ENCODE peak calls at places on chromosomes 11 and 22, in nine cellular contexts. X is HTR-8/SVneo; R is posterior cingulate gyrus; B is NCI-H510A; N is fibroblast of the conjunctiva; P is CD4-positive, CD25-positive, alpha-beta regulatory T cell; K is EH; U is amygdala; J is type B pancreatic cell. I is an unnamed sample.
A peak's percentile ranks its signal among the peaks of the same experiment; 100 is the strongest.

GRCh38 chr11:17230867-17231851 is 23.4 kb upstream of the PIK3C2A start:
- DNase-seq in X (no peak), R (no peak), B (no peak), N (no peak), P (no peak), K (no peak), U (no peak), J (no peak), I (no peak)

GRCh38 chr11:35393093-35393492 is 26.3 kb downstream of the SLC1A2 start:
- DNase-seq in X (no peak), R (no peak), B (no peak), N (no peak), P (no peak), K (no peak), U (no peak), J (no peak), I (no peak)

GRCh38 chr22:36175892-36176291 is 15.3 kb upstream of the APOL3 start:
- DNase-seq in X (no peak), R (no peak), B (no peak), N (no peak), P (no peak), K (no peak), U (no peak), J (no peak), I (no peak)

GRCh38 chr11:36508743-36509142 is 1.3 kb downstream of the TRAF6 start:
- DNase-seq in X (no peak), R (no peak), B (no peak), N (no peak), P (no peak), K (no peak), U (no peak), J (no peak), I (peak; percentile 31)

GRCh38 chr11:119014209-119014924 is 3.8 kb downstream of the RPS25 start:
- DNase-seq in X (no peak), R (no peak), B (no peak), N (no peak), P (no peak), K (no peak), U (no peak), J (no peak), I (no peak)

GRCh38 chr11:106424111-106424510 is 346.6 kb downstream of the AASDHPPT start:
- DNase-seq in X (no peak), R (no peak), B (no peak), N (peak; percentile 49), P (no peak), K (peak; percentile 79), U (no peak), J (no peak), I (peak; percentile 79)

GRCh38 chr11:109641549-109641948 is 219.6 kb downstream of the C11orf87 start:
- DNase-seq in X (peak; percentile 33), R (no peak), B (no peak), N (no peak), P (no peak), K (peak; percentile 32), U (no peak), J (no peak), I (peak; percentile 59)

GRCh38 chr22:49951001-49951677 is 9.4 kb upstream of the PIM3 start:
- DNase-seq in X (no peak), R (no peak), B (peak; percentile 78), N (no peak), P (no peak), K (no peak), U (no peak), J (no peak), I (no peak)

GRCh38 chr11:9606799-9607510 is 33.5 kb downstream of the WEE1 start:
- DNase-seq in X (no peak), R (no peak), B (no peak), N (no peak), P (no peak), K (no peak), U (no peak), J (no peak), I (no peak)

GRCh38 chr22:38415561-38416321 is 39.3 kb downstream of the KCNJ4 start:
- DNase-seq in X (no peak), R (no peak), B (no peak), N (no peak), P (no peak), K (no peak), U (no peak), J (no peak), I (peak; percentile 16)

GRCh38 chr22:37021710-37022482 is 2.4 kb downstream of the MPST start:
- DNase-seq in X (no peak), R (peak; percentile 37), B (no peak), N (no peak), P (peak; percentile 30), K (peak; percentile 44), U (no peak), J (no peak), I (peak; percentile 64)

GRCh38 chr11:2898366-2899079 is 12.9 kb upstream of the CDKN1C start:
- DNase-seq in X (peak; percentile 81), R (no peak), B (no peak), N (peak; percentile 67), P (peak; percentile 29), K (peak; percentile 93), U (no peak), J (no peak), I (peak; percentile 95)

GRCh38 chr22:47165338-47165931 is 403.0 kb downstream of the TBC1D22A start:
- DNase-seq in X (no peak), R (no peak), B (no peak), N (no peak), P (no peak), K (no peak), U (no peak), J (peak; percentile 66), I (no peak)

GRCh38 chr11:72573380-72573949 is 100.8 kb downstream of the PDE2A start:
- DNase-seq in X (peak; percentile 83), R (no peak), B (peak; percentile 43), N (no peak), P (no peak), K (peak; percentile 43), U (no peak), J (no peak), I (peak; percentile 58)

GRCh38 chr11:108035690-108036089 is 27.0 kb downstream of the CUL5 start:
- DNase-seq in X (no peak), R (no peak), B (no peak), N (no peak), P (no peak), K (no peak), U (no peak), J (no peak), I (peak; percentile 23)

GRCh38 chr22:26502688-26503561 is 9.3 kb downstream of the TFIP11 start:
- DNase-seq in X (peak; percentile 23), R (peak; percentile 40), B (no peak), N (peak; percentile 16), P (peak; percentile 23), K (peak; percentile 55), U (peak; percentile 17), J (no peak), I (peak; percentile 67)

GRCh38 chr22:36921309-36922096 is 8.1 kb downstream of the CSF2RB start:
- DNase-seq in X (no peak), R (no peak), B (no peak), N (no peak), P (no peak), K (no peak), U (no peak), J (no peak), I (no peak)

GRCh38 chr11:6900327-6900999 is 8.2 kb upstream of the OR2D2 start:
- DNase-seq in X (no peak), R (no peak), B (no peak), N (no peak), P (no peak), K (peak; percentile 3), U (no peak), J (no peak), I (peak; percentile 3)

GRCh38 chr11:650482-650881 is 13.4 kb downstream of the DRD4 start:
- DNase-seq in X (no peak), R (no peak), B (no peak), N (no peak), P (no peak), K (peak; percentile 46), U (no peak), J (no peak), I (no peak)

GRCh38 chr22:47822459-47822858 is 1060.0 kb downstream of the TBC1D22A start:
- DNase-seq in X (no peak), R (no peak), B (no peak), N (no peak), P (no peak), K (no peak), U (no peak), J (peak; percentile 29), I (no peak)

GRCh38 chr11:12122083-12122482 is 11.7 kb downstream of the MICAL2 start:
- DNase-seq in X (no peak), R (no peak), B (no peak), N (no peak), P (no peak), K (no peak), U (no peak), J (no peak), I (no peak)

GRCh38 chr11:14677146-14677545 is 33.5 kb downstream of the PDE3B start:
- DNase-seq in X (no peak), R (no peak), B (no peak), N (no peak), P (no peak), K (no peak), U (no peak), J (no peak), I (no peak)

GRCh38 chr11:46345881-46346484 is 1.3 kb upstream of the DGKZ start:
- DNase-seq in X (no peak), R (no peak), B (no peak), N (no peak), P (no peak), K (no peak), U (no peak), J (no peak), I (no peak)

GRCh38 chr22:49010086-49010863 is 817.4 kb downstream of the BRD1 start:
- DNase-seq in X (no peak), R (no peak), B (no peak), N (no peak), P (no peak), K (no peak), U (no peak), J (no peak), I (no peak)

GRCh38 chr11:11022126-11022730 is 164.4 kb upstream of the ZBED5 start:
- DNase-seq in X (peak; percentile 40), R (no peak), B (no peak), N (no peak), P (no peak), K (peak; percentile 44), U (no peak), J (no peak), I (peak; percentile 57)

GRCh38 chr11:94449437-94449836 is 44.2 kb downstream of the MRE11 start:
- DNase-seq in X (no peak), R (no peak), B (no peak), N (peak; percentile 21), P (no peak), K (peak; percentile 51), U (no peak), J (no peak), I (peak; percentile 82)

GRCh38 chr22:49674479-49674830 is 153.2 kb downstream of the BRD1 start:
- DNase-seq in X (no peak), R (no peak), B (no peak), N (no peak), P (no peak), K (no peak), U (no peak), J (no peak), I (no peak)

GRCh38 chr11:123054301-123055065 is 7.5 kb downstream of the HSPA8 start:
- DNase-seq in X (peak; percentile 78), R (no peak), B (peak; percentile 26), N (peak; percentile 63), P (peak; percentile 24), K (peak; percentile 78), U (no peak), J (no peak), I (peak; percentile 85)

GRCh38 chr22:28220626-28221363 is 301.7 kb upstream of the PITPNB start:
- DNase-seq in X (no peak), R (no peak), B (no peak), N (no peak), P (no peak), K (no peak), U (no peak), J (no peak), I (no peak)

GRCh38 chr11:45332486-45332934 is 46.4 kb upstream of the SYT13 start:
- DNase-seq in X (peak; percentile 68), R (no peak), B (no peak), N (peak; percentile 22), P (peak; percentile 17), K (peak; percentile 43), U (no peak), J (no peak), I (peak; percentile 66)

GRCh38 chr22:29043906-29044575 is 17.6 kb downstream of the C22orf31 start:
- DNase-seq in X (no peak), R (no peak), B (no peak), N (no peak), P (no peak), K (peak; percentile 75), U (no peak), J (no peak), I (peak; percentile 68)